ENCODE peak calls at places on chromosomes 1 and 21, in four cellular contexts. One of them, this sample, is unnamed.

GRCh38 chr1:48943826-48944225 is 167.1 kb upstream of the BEND5 start:
- DNase-seq in lung: no peak
- DNase-seq in GM06990: no peak
- DNase-seq in sigmoid colon: no peak
- DNase-seq in this sample: no peak

GRCh38 chr1:212062832-212063438 is 27.4 kb downstream of the DTL start:
- DNase-seq in sigmoid colon: no peak
- DNase-seq in GM06990: no peak
- DNase-seq in lung: no peak
- DNase-seq in this sample: no peak

GRCh38 chr1:41382531-41383090 is 21.4 kb downstream of the FOXO6 start:
- DNase-seq in lung: peak; percentile 57
- DNase-seq in GM06990: no peak
- DNase-seq in sigmoid colon: peak; percentile 88
- DNase-seq in this sample: no peak

GRCh38 chr21:45549670-45550463 is 7.6 kb upstream of the SLC19A1 start:
- DNase-seq in GM06990: peak; percentile 56
- DNase-seq in sigmoid colon: peak; percentile 64
- DNase-seq in lung: no peak
- DNase-seq in this sample: no peak

GRCh38 chr21:15731243-15731613 is 1.4 kb downstream of the USP25 start:
- DNase-seq in GM06990: no peak
- DNase-seq in sigmoid colon: no peak
- DNase-seq in lung: no peak
- DNase-seq in this sample: no peak

GRCh38 chr21:36097427-36098230 is 27.8 kb downstream of the CBR1 start:
- DNase-seq in lung: no peak
- DNase-seq in sigmoid colon: no peak
- DNase-seq in GM06990: peak; percentile 56
- DNase-seq in this sample: no peak

GRCh38 chr1:147811751-147812150 is 51.3 kb upstream of the GJA5 start:
- DNase-seq in lung: no peak
- DNase-seq in sigmoid colon: no peak
- DNase-seq in GM06990: no peak
- DNase-seq in this sample: no peak

GRCh38 chr1:206658264-206658980 is 23.1 kb downstream of the DYRK3 start:
- DNase-seq in lung: no peak
- DNase-seq in sigmoid colon: no peak
- DNase-seq in GM06990: peak; percentile 64
- DNase-seq in this sample: no peak

GRCh38 chr21:33266050-33266783 is at the start of gene IL10RB:
- DNase-seq in sigmoid colon: peak; percentile 80
- DNase-seq in lung: peak; percentile 76
- DNase-seq in GM06990: peak; percentile 86
- DNase-seq in this sample: peak; percentile 94

GRCh38 chr1:152411846-152412245 is 2.2 kb downstream of the CRNN start:
- DNase-seq in lung: no peak
- DNase-seq in GM06990: no peak
- DNase-seq in sigmoid colon: no peak
- DNase-seq in this sample: no peak

GRCh38 chr1:2949966-2950925 is 71.0 kb upstream of the ACTRT2 start:
- DNase-seq in sigmoid colon: peak; percentile 52
- DNase-seq in GM06990: no peak
- DNase-seq in lung: no peak
- DNase-seq in this sample: no peak

GRCh38 chr1:55775007-55775406 is 559.8 kb upstream of the USP24 start:
- DNase-seq in sigmoid colon: no peak
- DNase-seq in lung: no peak
- DNase-seq in GM06990: no peak
- DNase-seq in this sample: no peak

GRCh38 chr21:22575165-22575584 is 1577.0 kb downstream of the NCAM2 start:
- DNase-seq in sigmoid colon: no peak
- DNase-seq in lung: no peak
- DNase-seq in GM06990: no peak
- DNase-seq in this sample: no peak

GRCh38 chr1:23249785-23250184 is 32.5 kb upstream of the HTR1D start:
- DNase-seq in lung: no peak
- DNase-seq in sigmoid colon: no peak
- DNase-seq in GM06990: no peak
- DNase-seq in this sample: no peak

GRCh38 chr1:40199126-40199525 is 37.9 kb downstream of the RLF start:
- DNase-seq in sigmoid colon: no peak
- DNase-seq in lung: no peak
- DNase-seq in GM06990: no peak
- DNase-seq in this sample: no peak

GRCh38 chr1:40197656-40198055 is 36.5 kb downstream of the RLF start:
- DNase-seq in GM06990: no peak
- DNase-seq in lung: no peak
- DNase-seq in sigmoid colon: no peak
- DNase-seq in this sample: no peak
- H3K36me3 ChIP-seq in GM06990: no peaks in the 10 kb centered on the region
- H3K36me3 ChIP-seq in lung: peaks cover 10% of the 10 kb centered on the region
- H3K36me3 ChIP-seq in sigmoid colon: no peaks in the 10 kb centered on the region
- H3K36me3 ChIP-seq in this sample: peaks cover 7% of the 10 kb centered on the region

GRCh38 chr1:155137129-155137528 is 1.5 kb downstream of the SLC50A1 start:
- DNase-seq in sigmoid colon: no peak
- DNase-seq in GM06990: no peak
- DNase-seq in lung: no peak
- DNase-seq in this sample: no peak

GRCh38 chr1:155134858-155135415 is 715 bp upstream of the SLC50A1 start:
- DNase-seq in sigmoid colon: peak; percentile 95
- DNase-seq in lung: peak; percentile 93
- DNase-seq in GM06990: peak; percentile 37
- DNase-seq in this sample: peak; percentile 96

GRCh38 chr1:155137550-155137949 is 1.9 kb downstream of the SLC50A1 start:
- DNase-seq in lung: no peak
- DNase-seq in GM06990: no peak
- DNase-seq in sigmoid colon: no peak
- DNase-seq in this sample: no peak

GRCh38 chr1:155135416-155136197 is at the start of gene SLC50A1:
- DNase-seq in GM06990: peak; percentile 97
- DNase-seq in lung: peak; percentile 93
- DNase-seq in sigmoid colon: peak; percentile 98
- DNase-seq in this sample: peak; percentile 99

GRCh38 chr1:155136728-155137127 is 1.1 kb downstream of the SLC50A1 start:
- DNase-seq in lung: no peak
- DNase-seq in sigmoid colon: no peak
- DNase-seq in GM06990: peak; percentile 38
- DNase-seq in this sample: no peak
- H3K4me3 ChIP-seq in lung: no peak overlapping the region
- H3K4me3 ChIP-seq in sigmoid colon: peak overlapping the region; percentile 70
- H3K4me3 ChIP-seq in GM06990: peak overlapping the region; percentile 70
- H3K4me3 ChIP-seq in this sample: peak overlapping the region; percentile 72

GRCh38 chr1:99685516-99686180 is 39.7 kb downstream of the PALMD start:
- DNase-seq in GM06990: peak; percentile 25
- DNase-seq in lung: peak; percentile 76
- DNase-seq in sigmoid colon: peak; percentile 79
- DNase-seq in this sample: peak; percentile 93
- TF ChIP-seq CTCF in GM06990: peak; percentile 79
- TF ChIP-seq CTCF in lung: no peak
- TF ChIP-seq CTCF in sigmoid colon: peak; percentile 39
- TF ChIP-seq CTCF in this sample: peak; percentile 55

GRCh38 chr1:225860860-225861441 is 21.2 kb downstream of the TMEM63A start:
- DNase-seq in sigmoid colon: no peak
- DNase-seq in GM06990: no peak
- DNase-seq in lung: no peak
- DNase-seq in this sample: no peak

GRCh38 chr1:225862581-225862950 is 19.6 kb downstream of the TMEM63A start:
- DNase-seq in sigmoid colon: no peak
- DNase-seq in GM06990: no peak
- DNase-seq in lung: no peak
- DNase-seq in this sample: no peak

GRCh38 chr1:225865514-225865913 is 16.7 kb downstream of the TMEM63A start:
- DNase-seq in GM06990: no peak
- DNase-seq in lung: no peak
- DNase-seq in sigmoid colon: no peak
- DNase-seq in this sample: no peak

GRCh38 chr1:225861834-225862580 is 20.2 kb downstream of the TMEM63A start:
- DNase-seq in GM06990: no peak
- DNase-seq in sigmoid colon: no peak
- DNase-seq in lung: no peak
- DNase-seq in this sample: no peak

GRCh38 chr1:225863167-225863566 is 19.0 kb downstream of the TMEM63A start:
- DNase-seq in sigmoid colon: peak; percentile 81
- DNase-seq in lung: no peak
- DNase-seq in GM06990: no peak
- DNase-seq in this sample: no peak
- H3K36me3 ChIP-seq in sigmoid colon: peaks cover 32% of the 10 kb centered on the region
- H3K36me3 ChIP-seq in lung: peaks cover 66% of the 10 kb centered on the region
- H3K36me3 ChIP-seq in GM06990: peaks cover 31% of the 10 kb centered on the region
- H3K36me3 ChIP-seq in this sample: peaks cover 74% of the 10 kb centered on the region

DNA sequence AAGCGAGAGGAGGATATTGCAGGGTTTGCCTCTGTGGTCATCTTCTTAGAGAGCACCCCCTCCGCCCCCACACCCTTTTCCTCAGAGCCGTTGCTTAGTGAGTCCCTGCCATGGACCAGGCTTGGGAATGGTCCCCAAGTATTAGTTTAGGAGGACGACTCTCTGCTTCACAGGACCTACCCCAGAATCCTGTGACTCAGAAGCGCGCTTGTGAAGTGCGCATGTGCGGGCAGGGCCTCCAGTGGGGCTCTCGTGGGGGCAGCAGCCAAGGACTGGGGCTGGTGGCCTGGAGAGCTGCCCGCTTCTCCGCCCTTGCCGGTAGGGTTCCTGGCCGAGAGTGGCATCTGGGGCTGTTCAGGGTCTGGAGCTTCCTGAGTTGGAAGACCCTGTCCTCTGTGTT is 37.3 kb upstream of the HMGN1 start:
- DNase-seq in lung: peak; percentile 32
- DNase-seq in sigmoid colon: peak; percentile 69
- DNase-seq in GM06990: no peak
- DNase-seq in this sample: no peak
- H3K4me3 ChIP-seq in lung: no peak overlapping the region
- H3K4me3 ChIP-seq in sigmoid colon: peak overlapping the region; percentile 49
- H3K4me3 ChIP-seq in GM06990: no peak overlapping the region
- H3K4me3 ChIP-seq in this sample: peak overlapping the region; percentile 37

GRCh38 chr1:115507256-115507589 is 134.5 kb upstream of the VANGL1 start:
- DNase-seq in GM06990: no peak
- DNase-seq in lung: no peak
- DNase-seq in sigmoid colon: no peak
- DNase-seq in this sample: no peak
- TF ChIP-seq CTCF in GM06990: peak; percentile 44
- TF ChIP-seq CTCF in lung: no peak
- TF ChIP-seq CTCF in sigmoid colon: no peak
- TF ChIP-seq CTCF in this sample: no peak

This sample was measured in esophagus muscularis mucosa.